ENCODE peak calls at places on chromosome 4, in nine cellular contexts. N is GM23248, L is colonic mucosa, Y is aorta, S is progenitor cell of endocrine pancreas, O is SK-MEL-5, G is amygdala, I is COR-L47, U is A549. B is an unnamed sample.

GRCh38 chr4:65546882-65547281 is 123.4 kb downstream of the EPHA5 start:
- DNase-seq in N (no peak), G (no peak), Y (no peak), S (no peak), L (no peak), O (peak), U (peak), I (no peak), B (no peak)

GRCh38 chr4:121454251-121454979 is 73.6 kb upstream of the QRFPR start:
- DNase-seq in G (no peak), O (no peak), I (no peak), Y (no peak), S (no peak), N (no peak), L (no peak), U (no peak), B (no peak)

GRCh38 chr4:101114936-101115372 is 232.4 kb downstream of the PPP3CA start:
- DNase-seq in U (peak), S (no peak), I (no peak), O (peak), G (no peak), Y (no peak), N (peak), L (no peak), B (peak)

GRCh38 chr4:144174401-144175067 is 34.0 kb upstream of the GYPA start:
- DNase-seq in G (no peak), L (no peak), O (peak), U (peak), S (no peak), Y (no peak), I (peak), N (peak), B (peak)

GRCh38 chr4:57205580-57205979 is 95.4 kb upstream of the IGFBP7 start:
- DNase-seq in U (no peak), Y (no peak), S (no peak), L (no peak), N (no peak), I (no peak), O (no peak), G (no peak), B (no peak)

GRCh38 chr4:19262467-19262866 is 989.2 kb upstream of the SLIT2 start:
- DNase-seq in O (no peak), Y (no peak), S (no peak), U (no peak), L (no peak), I (no peak), G (no peak), N (no peak), B (no peak)

GRCh38 chr4:12924253-12924652 is 559.9 kb downstream of the RAB28 start:
- DNase-seq in N (no peak), S (no peak), L (no peak), G (no peak), U (no peak), Y (no peak), I (peak), O (no peak), B (no peak)

GRCh38 chr4:174401471-174402130 is 117.9 kb downstream of the CEP44 start:
- DNase-seq in U (peak), L (no peak), I (no peak), S (no peak), O (no peak), N (no peak), Y (no peak), G (no peak), B (no peak)

GRCh38 chr4:183729430-183730328 is 70.6 kb downstream of the TRAPPC11 start:
- DNase-seq in S (no peak), Y (no peak), I (no peak), U (peak), O (no peak), L (no peak), G (no peak), N (peak), B (no peak)

GRCh38 chr4:152735918-152736305 is 43.6 kb downstream of the TIGD4 start:
- DNase-seq in L (no peak), U (no peak), Y (no peak), S (no peak), O (no peak), I (no peak), N (no peak), G (no peak), B (no peak)

GRCh38 chr4:113013746-113014145 is 35.7 kb upstream of the ANK2 start:
- DNase-seq in L (no peak), I (no peak), G (no peak), U (no peak), Y (no peak), O (no peak), N (peak), S (no peak), B (no peak)

GRCh38 chr4:1195109-1195671 is 22.8 kb upstream of the SPON2 start:
- DNase-seq in L (peak), O (no peak), N (no peak), S (no peak), U (no peak), I (no peak), G (no peak), Y (peak), B (no peak)

GRCh38 chr4:120765271-120765985 is 157.1 kb downstream of the PRDM5 start:
- DNase-seq in G (no peak), O (no peak), U (no peak), L (no peak), Y (no peak), N (no peak), S (no peak), I (no peak), B (no peak)

GRCh38 chr4:125331116-125331515 is 16.4 kb downstream of the FAT4 start:
- DNase-seq in S (no peak), I (no peak), G (no peak), U (no peak), L (no peak), N (no peak), Y (no peak), O (no peak), B (no peak)

GRCh38 chr4:74840931-74841330 is 46.6 kb upstream of the BTC start:
- DNase-seq in Y (no peak), N (no peak), U (no peak), L (no peak), O (no peak), I (no peak), S (no peak), G (no peak), B (no peak)

GRCh38 chr4:38005637-38006036 is 45.4 kb downstream of the PTTG2 start:
- DNase-seq in G (no peak), I (no peak), U (no peak), O (no peak), L (no peak), S (no peak), N (no peak), Y (no peak), B (no peak)

GRCh38 chr4:188714488-188714887 is 575.2 kb downstream of the TRIML1 start:
- DNase-seq in O (no peak), G (no peak), Y (no peak), U (no peak), I (no peak), N (peak), L (no peak), S (no peak), B (no peak)

GRCh38 chr4:19728773-19729172 is 522.9 kb upstream of the SLIT2 start:
- DNase-seq in O (no peak), I (no peak), U (no peak), S (no peak), G (no peak), N (no peak), L (no peak), Y (no peak), B (no peak)

GRCh38 chr4:67084801-67085200 is 460.5 kb downstream of the CENPC start:
- DNase-seq in Y (no peak), N (no peak), U (no peak), G (no peak), S (no peak), L (no peak), O (no peak), I (no peak), B (no peak)

GRCh38 chr4:26171953-26172352 is 148.9 kb upstream of the RBPJ start:
- DNase-seq in O (no peak), I (no peak), L (no peak), U (no peak), S (no peak), Y (no peak), G (no peak), N (no peak), B (no peak)

GRCh38 chr4:242121-242848 is 63.0 kb downstream of the ZNF732 start:
- DNase-seq in N (peak), I (peak), Y (peak), G (no peak), U (peak), S (no peak), L (peak), O (peak), B (peak)

GRCh38 chr4:177441061-177441802 is 1.0 kb downstream of the AGA start:
- DNase-seq in O (peak), U (peak), G (no peak), I (peak), L (peak), Y (no peak), N (peak), S (no peak), B (peak)

GRCh38 chr4:41257901-41258300 is 1.2 kb downstream of the UCHL1 start:
- DNase-seq in I (no peak), U (no peak), Y (no peak), L (no peak), O (no peak), S (no peak), N (no peak), G (no peak), B (no peak)

GRCh38 chr4:123479944-123480343 is 83.3 kb downstream of the SPRY1 start:
- DNase-seq in Y (no peak), N (peak), O (peak), S (no peak), I (no peak), U (peak), L (no peak), G (no peak), B (no peak)

GRCh38 chr4:153143527-153144348 is 60.5 kb upstream of the TRIM2 start:
- DNase-seq in L (peak), S (no peak), N (peak), I (peak), G (no peak), U (no peak), Y (no peak), O (peak), B (peak)

GRCh38 chr4:170522427-170522970 is 432.7 kb upstream of the AADAT start:
- DNase-seq in U (no peak), S (no peak), N (no peak), O (no peak), G (no peak), Y (no peak), L (no peak), I (no peak), B (no peak)

GRCh38 chr4:6335040-6335590 is 65.5 kb downstream of the WFS1 start:
- DNase-seq in U (no peak), O (no peak), N (no peak), G (no peak), Y (peak), L (no peak), I (peak), S (no peak), B (no peak)

GRCh38 chr4:38610844-38611550 is 53.0 kb upstream of the KLF3 start:
- DNase-seq in S (no peak), I (no peak), N (no peak), Y (peak), O (no peak), U (no peak), G (no peak), L (peak), B (no peak)